ENCODE peak calls at places on chromosomes 12 and 14, in seven cellular contexts. O is IMR-90, T is prostate gland, X is suprapubic skin, I is A549, Y is transverse colon, M is HCT116. K is an unnamed sample.

GRCh38 chr14:74469548-74470518 is 23.3 kb downstream of the NPC2 start:
- DNase-seq in O (no peak), T (no peak), X (no peak), I (no peak), Y (no peak), M (no peak), K (no peak)

GRCh38 chr14:67232631-67233030 is 8.6 kb upstream of the PALS1 start:
- DNase-seq in O (no peak), T (no peak), X (no peak), I (no peak), Y (no peak), M (no peak), K (no peak)

GRCh38 chr14:38078393-38078792 is 129.3 kb upstream of the SSTR1 start:
- DNase-seq in O (no peak), T (no peak), X (no peak), I (no peak), Y (peak), M (no peak), K (no peak)

GRCh38 chr12:78584695-78585094 is 279.9 kb upstream of the SYT1 start:
- DNase-seq in O (peak), T (no peak), X (no peak), I (peak), Y (no peak), M (peak), K (peak)

GRCh38 chr12:49068879-49069506 is 786 bp downstream of the RHEBL1 start:
- DNase-seq in O (no peak), T (no peak), X (no peak), I (no peak), Y (no peak), M (no peak), K (no peak)

GRCh38 chr14:38211258-38211735 is 3.6 kb downstream of the SSTR1 start:
- DNase-seq in O (no peak), T (no peak), X (no peak), I (no peak), Y (no peak), M (no peak), K (no peak)

GRCh38 chr12:105671720-105672119 is 341.2 kb downstream of the C12orf75 start:
- DNase-seq in O (peak), T (no peak), X (no peak), I (no peak), Y (no peak), M (no peak), K (no peak)

GRCh38 chr14:30330452-30330851 is 228.5 kb upstream of the G2E3 start:
- DNase-seq in O (no peak), T (no peak), X (no peak), I (no peak), Y (no peak), M (peak), K (peak)

GRCh38 chr12:12294215-12295005 is 27.6 kb upstream of the LRP6 start:
- DNase-seq in O (no peak), T (peak), X (no peak), I (no peak), Y (no peak), M (no peak), K (no peak)

GRCh38 chr12:6376965-6377666 is 1.8 kb upstream of the SCNN1A start:
- DNase-seq in O (no peak), T (no peak), X (no peak), I (no peak), Y (peak), M (no peak), K (no peak)

GRCh38 chr12:6376079-6376941 is 947 bp upstream of the SCNN1A start:
- DNase-seq in O (peak), T (peak), X (peak), I (peak), Y (peak), M (no peak), K (no peak)

GRCh38 chr12:6374028-6374780 is 1.2 kb downstream of the SCNN1A start:
- DNase-seq in O (no peak), T (no peak), X (no peak), I (no peak), Y (peak), M (no peak), K (no peak)

GRCh38 chr12:6374781-6375150 is 597 bp downstream of the SCNN1A start:
- DNase-seq in O (no peak), T (no peak), X (no peak), I (no peak), Y (peak), M (no peak), K (no peak)

DNA sequence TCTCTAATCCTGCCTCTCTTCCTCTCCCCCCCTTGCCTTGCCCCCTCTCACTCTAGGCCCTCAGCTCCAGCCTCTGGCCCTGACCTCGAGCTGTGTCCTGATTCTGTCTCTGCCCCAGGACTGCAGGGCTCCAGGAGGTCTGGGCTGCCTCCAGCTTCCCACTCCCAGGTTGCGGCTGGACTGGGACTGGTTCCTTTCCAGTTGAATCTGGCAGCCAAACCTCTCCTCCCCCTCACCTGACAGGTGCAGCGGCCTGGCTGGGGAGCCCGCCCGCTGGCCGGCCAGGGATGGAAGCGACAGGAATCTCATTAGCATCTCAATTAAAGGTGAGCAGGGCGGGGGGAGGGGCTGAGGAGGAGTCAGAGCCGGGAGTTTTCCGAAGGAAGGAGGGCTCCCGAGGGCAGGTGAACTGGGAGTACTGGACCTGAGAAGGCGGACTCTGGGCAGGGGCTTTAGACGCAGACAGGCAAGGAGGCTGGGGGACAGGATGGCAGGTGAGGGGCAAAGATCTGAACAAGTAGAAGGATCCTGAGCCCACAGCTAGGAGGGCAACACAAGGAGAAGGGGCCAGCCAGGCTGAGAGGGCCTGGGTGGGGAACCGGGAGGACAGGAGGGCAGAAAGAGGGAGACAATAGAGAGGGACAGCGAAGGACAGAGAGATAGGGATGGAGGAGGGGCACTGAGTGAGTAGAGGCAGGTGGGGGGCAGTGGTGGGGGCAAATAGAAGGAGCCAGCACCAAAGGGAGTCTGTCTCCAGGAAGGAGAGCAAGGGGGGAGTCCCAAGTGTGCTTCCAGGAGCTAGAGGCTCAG is at the start of gene SCNN1A:
- DNase-seq in O (no peak), T (peak), X (peak), I (no peak), Y (peak), M (no peak), K (no peak)
- TF ChIP-seq POLR2A in O (no peak), T (peak), X (no peak), I (no peak), Y (peak), M (no peak), K (no peak)

DNA sequence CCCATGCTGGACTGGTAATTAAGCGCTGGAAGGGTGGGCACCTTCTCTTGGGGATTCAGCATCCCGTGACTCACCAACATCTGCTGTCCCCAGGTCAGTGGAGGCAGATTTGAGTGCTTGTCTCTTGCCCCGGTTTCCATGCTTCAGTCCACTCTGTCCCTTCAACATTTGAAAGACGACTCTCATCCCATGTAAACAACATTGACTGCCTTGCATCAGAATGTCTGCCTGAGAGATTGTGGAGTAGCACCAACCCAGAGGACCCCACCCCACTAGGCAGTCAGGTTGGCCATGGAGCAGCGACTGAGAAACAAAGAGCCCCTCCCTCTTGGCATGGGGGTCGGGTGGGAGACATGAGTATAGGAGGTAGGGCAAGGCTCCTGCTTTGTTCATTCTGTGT is 4.9 kb upstream of the STAC3 start:
- DNase-seq in O (no peak), T (no peak), X (no peak), I (no peak), Y (no peak), M (no peak), K (no peak)
- TF ChIP-seq POLR2A in O (no peak), T (no peak), X (no peak), I (no peak), Y (no peak), M (no peak), K (no peak)

DNA sequence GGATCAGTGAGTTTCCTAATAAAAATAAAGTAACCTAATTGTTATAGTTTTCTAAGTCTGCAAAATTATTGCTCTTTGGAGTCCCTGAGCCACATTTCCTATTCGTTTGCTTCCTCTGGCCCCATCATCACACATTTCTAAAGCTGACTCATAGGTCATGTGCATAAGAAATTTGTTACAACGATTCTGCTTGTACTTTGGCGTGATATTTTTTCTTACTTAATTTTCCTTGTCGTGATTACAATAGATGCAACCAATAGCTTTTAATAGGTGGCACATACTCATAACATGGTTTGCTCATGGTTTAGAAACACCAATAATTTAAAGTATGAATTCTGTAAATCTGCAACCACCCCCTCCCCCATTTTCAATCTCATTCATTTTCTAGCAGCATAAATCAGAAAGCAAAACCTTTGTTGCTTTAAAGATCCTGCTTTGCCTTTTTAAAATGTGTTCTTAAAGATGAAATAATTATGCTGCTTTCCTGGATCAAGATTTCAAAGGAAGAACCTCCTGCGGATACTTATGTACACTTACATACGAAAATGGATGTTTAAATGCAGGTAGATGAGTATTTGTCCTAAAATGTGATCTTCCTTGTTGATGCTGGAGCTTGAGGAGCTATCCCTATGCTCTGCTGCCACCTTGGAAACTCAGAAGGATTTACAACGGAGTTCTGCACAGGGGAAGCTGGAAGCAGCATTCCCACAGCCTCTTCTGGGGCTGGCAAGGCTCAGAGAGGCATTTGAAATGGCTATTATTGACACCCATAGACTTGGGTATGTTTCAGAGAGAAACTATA is 1.7 kb upstream of the FLRT2 start:
- DNase-seq in O (peak), T (peak), X (no peak), I (peak), Y (no peak), M (no peak), K (no peak)
- TF ChIP-seq POLR2A in O (no peak), T (no peak), X (no peak), I (no peak), Y (no peak), M (no peak), K (no peak)

DNA sequence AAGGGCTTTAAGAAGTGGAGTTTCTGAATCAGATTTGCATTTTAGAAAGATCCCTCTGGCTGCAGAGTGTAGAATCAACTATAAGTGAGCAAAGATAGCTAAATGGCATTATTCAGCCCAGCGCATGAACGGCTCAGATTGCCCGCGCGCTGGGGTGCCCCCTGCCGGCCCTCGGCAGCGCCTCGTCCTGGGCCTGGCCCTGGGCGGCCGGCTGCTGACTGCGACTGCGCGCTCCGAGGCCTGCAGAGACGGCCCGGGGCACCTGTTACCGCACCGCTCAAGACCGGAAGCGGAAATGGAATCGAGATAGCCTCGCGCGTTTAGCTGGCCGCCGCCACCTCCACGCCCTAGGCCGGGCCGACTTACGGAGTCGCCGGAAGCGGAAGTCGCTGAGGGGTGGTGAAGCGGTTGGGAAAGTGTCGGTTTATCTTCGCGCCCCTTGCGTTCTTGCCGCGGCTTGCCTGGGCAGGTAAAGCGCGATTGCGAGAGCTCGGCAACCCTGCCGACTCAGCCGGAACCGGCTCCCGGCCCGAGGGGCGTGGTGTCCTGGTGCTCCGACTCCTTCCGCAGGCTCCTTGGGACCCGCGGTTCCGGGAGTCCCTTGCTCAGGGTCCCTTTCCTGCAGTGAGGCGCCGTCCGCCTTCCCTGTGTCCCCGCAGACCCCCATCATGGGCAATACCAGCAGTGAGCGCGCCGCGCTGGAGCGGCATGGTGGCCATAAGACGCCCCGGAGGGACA is at the start of gene PRKAB1:
- DNase-seq in O (peak), T (peak), X (peak), I (peak), Y (peak), M (peak), K (peak)
- TF ChIP-seq POLR2A in O (peak), T (peak), X (no peak), I (peak), Y (peak), M (peak), K (peak)

DNA sequence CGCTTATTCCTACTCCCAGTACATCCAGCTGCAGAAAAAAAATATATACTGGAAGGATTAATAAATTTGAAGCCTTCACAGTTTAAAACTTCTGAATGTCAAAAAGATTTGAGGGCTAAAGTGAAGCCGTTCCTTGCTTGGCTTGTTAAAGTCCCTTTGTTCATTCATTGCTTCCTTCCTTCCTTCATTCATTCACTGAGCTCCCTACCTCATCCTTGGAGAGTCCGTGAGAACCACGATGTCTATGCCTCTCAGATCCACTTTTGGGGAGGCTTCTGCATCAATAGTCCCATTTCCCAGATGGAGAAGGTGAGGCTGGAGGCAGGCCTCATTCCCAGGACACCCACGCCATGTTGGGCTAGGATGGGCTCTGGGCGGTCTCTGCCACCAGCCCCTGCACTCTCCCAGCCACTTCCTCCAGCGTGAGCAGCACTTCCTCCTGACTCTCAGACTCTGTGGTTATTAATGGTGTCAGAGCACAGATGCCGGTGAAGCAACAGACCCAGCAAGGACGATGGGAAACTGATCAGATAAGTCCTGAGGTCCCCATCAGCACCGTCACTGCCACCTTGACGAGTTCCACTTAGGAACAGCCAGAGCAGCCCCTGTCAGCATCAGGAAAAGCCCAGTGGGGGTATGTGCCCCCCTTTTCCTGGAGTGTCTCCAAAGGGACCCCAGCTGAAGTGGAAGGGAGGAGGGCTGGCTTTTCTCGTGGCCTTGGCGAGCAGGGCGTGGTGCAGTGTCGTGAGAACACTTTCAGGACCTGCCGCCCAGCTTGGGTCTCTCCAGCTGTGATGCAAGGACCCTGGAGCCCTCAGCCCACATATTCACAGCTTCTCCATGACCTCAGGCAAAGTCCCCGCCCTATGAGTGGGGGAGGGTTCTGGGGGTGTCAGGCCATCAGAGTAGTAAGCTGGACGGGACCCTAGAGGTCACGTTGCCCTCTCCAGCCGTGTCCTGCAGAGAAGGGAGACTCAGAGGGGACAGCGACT is 21.2 kb downstream of the ASB2 start:
- DNase-seq in O (no peak), T (no peak), X (no peak), I (no peak), Y (peak), M (no peak), K (peak)
- TF ChIP-seq POLR2A in O (no peak), T (no peak), X (no peak), I (no peak), Y (peak), M (no peak), K (no peak)

GRCh38 chr12:38906482-38907170 is 1.2 kb upstream of the CPNE8 start:
- DNase-seq in O (no peak), T (peak), X (peak), I (peak), Y (peak), M (peak), K (peak)
- TF ChIP-seq POLR2A in O (no peak), T (no peak), X (no peak), I (peak), Y (peak), M (no peak), K (no peak)

DNA sequence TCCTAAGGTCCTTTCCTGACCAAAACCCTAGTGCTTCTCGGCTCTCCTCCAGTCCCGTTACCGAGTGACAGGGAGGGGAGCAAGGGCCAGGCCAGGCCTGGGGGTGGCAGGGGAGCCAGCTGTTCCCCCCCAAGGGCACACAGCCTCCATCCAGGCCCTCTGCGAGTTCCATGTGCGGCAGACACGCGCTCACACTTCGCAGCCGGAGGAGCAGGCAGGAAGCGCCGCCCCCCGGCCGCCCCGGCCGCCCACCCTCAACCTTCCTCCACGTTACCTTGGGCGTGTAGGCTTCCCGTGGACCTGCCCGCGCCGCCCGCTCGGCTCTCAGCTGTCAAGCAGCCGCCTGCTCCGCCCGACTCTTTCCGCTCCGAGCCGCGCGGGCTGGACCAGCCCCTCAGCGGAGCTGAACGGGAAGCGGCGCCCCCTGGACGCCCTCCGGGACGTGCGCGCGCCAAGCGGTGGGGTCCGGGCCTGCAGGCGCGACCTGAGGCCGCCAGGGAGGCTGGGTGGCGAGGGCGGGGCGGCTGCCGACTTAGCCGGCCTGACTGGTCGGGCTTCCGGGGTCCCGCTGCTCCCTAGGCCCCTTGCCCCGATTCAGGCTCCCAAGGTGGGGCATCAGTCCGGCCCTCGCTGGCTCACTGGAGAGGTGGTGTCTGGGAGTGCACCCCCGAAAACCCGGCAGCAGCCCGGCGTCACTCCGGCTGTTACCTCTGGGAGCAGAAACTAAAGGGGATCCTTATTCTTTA is at the start of gene CRACR2A:
- DNase-seq in O (peak), T (peak), X (peak), I (peak), Y (peak), M (peak), K (peak)
- TF ChIP-seq POLR2A in O (no peak), T (no peak), X (no peak), I (no peak), Y (peak), M (peak), K (peak)

DNA sequence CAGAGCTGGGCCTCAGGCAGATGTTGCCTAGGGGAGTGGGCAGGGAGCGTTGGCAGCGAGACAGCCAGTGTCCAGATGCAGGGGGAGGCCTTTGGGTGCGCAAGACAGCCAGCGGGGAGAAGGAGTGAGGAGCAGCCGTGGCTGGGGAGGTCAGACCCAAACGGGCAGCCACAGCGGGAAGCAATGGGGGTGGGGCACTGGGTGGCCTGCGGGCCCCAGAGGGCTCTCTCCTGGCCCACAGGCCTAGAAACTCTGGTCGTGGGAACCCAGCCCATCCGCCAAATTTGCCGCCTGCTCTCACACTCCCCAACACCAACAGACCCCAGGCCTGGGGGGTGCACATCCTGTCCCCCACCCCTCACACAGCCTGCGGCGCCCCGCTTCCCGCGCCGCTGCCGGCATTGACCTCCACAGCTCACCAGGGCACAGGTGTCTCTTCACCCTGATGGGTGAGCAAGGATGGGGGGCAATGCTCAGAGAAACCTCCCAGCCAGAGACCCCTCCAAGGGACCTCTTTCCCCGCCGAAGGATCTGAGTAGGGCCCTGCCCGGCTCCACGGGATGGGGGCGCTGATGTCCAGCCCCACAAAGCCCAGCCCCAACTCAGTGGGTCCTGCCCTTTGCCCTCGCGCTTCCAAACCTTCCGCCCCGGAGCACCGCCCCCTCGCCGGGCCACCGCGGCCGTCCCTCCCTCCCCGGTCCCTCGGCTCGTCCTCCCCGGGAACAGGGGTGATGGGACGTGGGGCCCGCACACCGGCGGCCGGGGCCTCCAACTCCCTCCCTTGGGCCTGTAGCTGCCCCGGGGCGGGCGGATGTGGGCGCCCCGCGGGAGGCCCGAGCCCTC is 781 bp downstream of the HDAC7 start:
- DNase-seq in O (no peak), T (no peak), X (no peak), I (peak), Y (peak), M (no peak), K (peak)
- TF ChIP-seq POLR2A in O (no peak), T (peak), X (no peak), I (peak), Y (peak), M (no peak), K (no peak)

K was measured in erythroblast.